ENCODE peak calls at places on chromosomes 1 and 21, in seven cellular contexts. N is neural progenitor cell, F is PC-3, Z is BJ, H is cardiac fibroblast, R is AG04449, U is tibial artery. D is an unnamed sample.

GRCh38 chr21:15978158-15978805 is 248.5 kb downstream of the USP25 start:
- DNase-seq in H (peak), U (no peak), Z (peak), F (no peak), N (no peak), R (peak), D (peak)

GRCh38 chr1:234627009-234627950 is 17.3 kb upstream of the IRF2BP2 start:
- DNase-seq in N (no peak), U (no peak), R (no peak), Z (no peak), F (no peak), H (peak), D (peak)

GRCh38 chr1:22710688-22711024 is at the start of gene EPHB2:
- DNase-seq in R (no peak), F (peak), N (peak), H (no peak), U (no peak), Z (no peak), D (peak)

GRCh38 chr1:115461526-115461925 is 123.5 kb upstream of the NGF start:
- DNase-seq in R (no peak), Z (no peak), U (no peak), F (no peak), H (no peak), N (no peak), D (no peak)

GRCh38 chr1:15736666-15737229 is 690 bp downstream of the SLC25A34 start:
- DNase-seq in N (no peak), F (no peak), Z (no peak), H (no peak), U (no peak), R (no peak), D (no peak)

GRCh38 chr1:247407180-247407616 is 8.8 kb upstream of the NLRP3 start:
- DNase-seq in H (no peak), U (peak), N (no peak), F (peak), R (no peak), Z (no peak), D (no peak)

GRCh38 chr1:88701275-88701674 is 17.2 kb downstream of the PKN2 start:
- DNase-seq in F (no peak), H (peak), Z (no peak), N (no peak), R (no peak), U (no peak), D (no peak)

GRCh38 chr1:4046836-4047461 is 146.9 kb upstream of the C1orf174 start:
- DNase-seq in U (no peak), N (no peak), H (no peak), R (no peak), F (no peak), Z (no peak), D (no peak)

GRCh38 chr1:206036661-206037455 is 13.2 kb upstream of the CTSE start:
- DNase-seq in U (no peak), R (no peak), H (no peak), N (no peak), F (no peak), Z (no peak), D (no peak)

GRCh38 chr21:42142141-42142540 is 71.0 kb downstream of the UMODL1 start:
- DNase-seq in U (no peak), R (no peak), F (no peak), H (no peak), N (no peak), Z (no peak), D (no peak)

GRCh38 chr1:247332215-247332900 is 691 bp upstream of the ZNF496 start:
- DNase-seq in Z (no peak), H (peak), F (peak), U (peak), R (no peak), N (peak), D (peak)

GRCh38 chr1:110638062-110638461 is 31.9 kb upstream of the KCNA2 start:
- DNase-seq in U (no peak), R (no peak), F (no peak), N (no peak), H (no peak), Z (no peak), D (no peak)

GRCh38 chr21:42642219-42642745 is 11.1 kb upstream of the PDE9A start:
- DNase-seq in U (no peak), R (no peak), F (no peak), H (no peak), Z (no peak), N (no peak), D (no peak)

GRCh38 chr1:59680044-59680443 is 134.7 kb upstream of the HOOK1 start:
- DNase-seq in F (no peak), H (no peak), Z (no peak), U (no peak), N (no peak), R (no peak), D (no peak)

GRCh38 chr1:178192686-178193085 is 98.8 kb downstream of the RASAL2 start:
- DNase-seq in Z (no peak), N (no peak), U (peak), R (peak), F (peak), H (peak), D (peak)

GRCh38 chr1:41678141-41678878 is 193.8 kb upstream of the EDN2 start:
- DNase-seq in Z (peak), H (peak), R (peak), F (no peak), U (peak), N (no peak), D (peak)

GRCh38 chr1:20698195-20698910 is 19.5 kb downstream of the KIF17 start:
- DNase-seq in F (peak), U (no peak), R (peak), H (peak), N (no peak), Z (peak), D (peak)

GRCh38 chr1:204178487-204179281 is 12.5 kb upstream of the REN start:
- DNase-seq in N (no peak), U (no peak), H (no peak), R (no peak), F (no peak), Z (no peak), D (no peak)
- H3K4me3 ChIP-seq in N (no peak), U (no peak), H (no peak), R (no peak), F (no peak), Z (no peak), D (no peak)

DNA sequence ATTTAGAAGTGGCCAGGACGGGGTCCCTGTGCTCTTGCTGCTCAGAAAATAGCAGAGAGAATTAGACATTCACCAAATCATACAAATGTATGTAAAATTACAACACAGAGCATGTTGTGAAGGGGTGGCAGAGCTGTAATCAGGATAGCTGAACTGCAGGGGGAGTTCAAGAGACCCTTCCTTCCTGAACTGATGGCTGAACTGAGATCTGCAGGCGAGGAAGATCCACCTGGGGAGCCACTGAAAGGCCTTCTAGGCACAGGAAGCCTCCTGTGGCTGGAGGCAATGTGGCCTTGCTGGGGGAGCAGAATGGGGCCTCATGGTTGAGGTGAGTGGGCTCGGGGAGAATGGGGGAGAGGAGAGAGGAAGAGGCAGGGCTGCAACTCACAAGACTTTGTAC is 216.5 kb downstream of the PRDM2 start:
- DNase-seq in H (no peak), R (no peak), F (no peak), U (no peak), Z (no peak), N (no peak), D (no peak)
- TF ChIP-seq CTCF in H (no peak), R (no peak), F (no peak), U (no peak), Z (no peak), N (no peak), D (no peak)

DNA sequence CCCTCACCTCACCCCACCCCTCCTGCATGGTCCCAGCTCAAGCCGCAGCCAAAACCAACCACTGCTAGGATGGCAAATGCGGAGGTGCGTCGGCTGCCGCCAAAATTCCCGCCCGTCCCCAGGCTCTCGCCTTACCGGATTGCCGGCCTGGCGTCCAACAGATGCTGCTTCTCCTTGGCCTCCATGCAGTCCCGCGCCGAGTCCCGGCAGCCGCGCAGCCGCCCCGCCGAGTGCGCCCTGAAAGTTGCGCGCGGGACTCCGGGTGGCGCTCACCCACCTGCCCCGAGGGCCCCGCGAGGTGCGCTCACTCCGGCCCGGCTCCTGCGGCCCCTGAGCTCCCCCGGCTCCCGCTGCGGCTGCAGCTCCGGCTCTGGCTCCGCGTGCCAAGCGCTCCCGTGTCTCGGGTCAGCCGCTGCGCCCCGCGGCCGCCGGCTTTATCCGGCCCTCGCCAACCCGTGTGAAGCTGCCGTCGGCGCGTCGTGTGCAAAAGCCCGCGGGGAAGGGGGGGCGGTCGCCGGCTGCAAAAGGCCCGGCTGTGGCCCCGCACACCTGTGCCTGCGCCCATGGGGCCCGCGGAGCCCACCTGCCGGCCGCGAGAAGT is at the start of gene SLC30A2:
- DNase-seq in R (no peak), N (peak), Z (no peak), F (no peak), H (no peak), U (no peak), D (no peak)
- H3K4me3 ChIP-seq in R (no peak), N (peak), Z (no peak), F (peak), H (no peak), U (no peak), D (no peak)

GRCh38 chr1:184113251-184113650 is 61.7 kb downstream of the TSEN15 start:
- DNase-seq in Z (no peak), N (no peak), H (no peak), F (no peak), U (no peak), R (peak), D (no peak)
- TF ChIP-seq CTCF in Z (no peak), N (no peak), H (no peak), F (no peak), U (no peak), R (no peak), D (no peak)